ENCODE peak calls at places on chromosome 4, in five cellular contexts. E is HL-60; Z is coronary artery; F is CD4-positive, alpha-beta memory T cell; B is GM12865. M is an unnamed sample.

GRCh38 chr4:147826288-147826646 is 94.4 kb downstream of the ARHGAP10 start:
- DNase-seq in E (no peak), Z (no peak), F (no peak), B (no peak), M (no peak)

GRCh38 chr4:5772528-5773270 is 61.7 kb downstream of the EVC start:
- DNase-seq in E (no peak), Z (peak; percentile 41), F (no peak), B (no peak), M (no peak)

GRCh38 chr4:139266583-139267257 is 13.3 kb downstream of the MGARP start:
- DNase-seq in E (peak; percentile 43), Z (peak; percentile 75), F (peak; percentile 76), B (peak; percentile 98), M (peak; percentile 65)

GRCh38 chr4:98546910-98547544 is 111.4 kb downstream of the TSPAN5 start:
- DNase-seq in E (no peak), Z (no peak), F (no peak), B (no peak), M (no peak)

GRCh38 chr4:175560628-175561027 is 251.4 kb downstream of the GPM6A start:
- DNase-seq in E (no peak), Z (no peak), F (no peak), B (peak; percentile 5), M (peak; percentile 14)

GRCh38 chr4:138104462-138104775 is 137.7 kb downstream of the SLC7A11 start:
- DNase-seq in E (no peak), Z (no peak), F (no peak), B (no peak), M (no peak)

GRCh38 chr4:123930971-123931370 is 534.4 kb downstream of the SPRY1 start:
- DNase-seq in E (no peak), Z (no peak), F (no peak), B (no peak), M (no peak)

GRCh38 chr4:123706961-123707360 is 310.4 kb downstream of the SPRY1 start:
- DNase-seq in E (no peak), Z (no peak), F (no peak), B (no peak), M (no peak)

GRCh38 chr4:60657802-60658201 is 542.3 kb upstream of the ADGRL3 start:
- DNase-seq in E (no peak), Z (no peak), F (no peak), B (no peak), M (no peak)

GRCh38 chr4:92236907-92237306 is 66.9 kb upstream of the GRID2 start:
- DNase-seq in E (no peak), Z (no peak), F (no peak), B (no peak), M (no peak)

GRCh38 chr4:102627831-102628523 is 126.8 kb downstream of the NFKB1 start:
- DNase-seq in E (no peak), Z (no peak), F (no peak), B (no peak), M (no peak)

GRCh38 chr4:142379277-142380051 is 466.6 kb downstream of the INPP4B start:
- DNase-seq in E (no peak), Z (no peak), F (no peak), B (no peak), M (no peak)

GRCh38 chr4:141036786-141037185 is 96.5 kb downstream of the RNF150 start:
- DNase-seq in E (no peak), Z (no peak), F (no peak), B (no peak), M (no peak)

GRCh38 chr4:135122457-135122856 is 920.9 kb upstream of the PABPC4L start:
- DNase-seq in E (no peak), Z (no peak), F (no peak), B (no peak), M (no peak)

GRCh38 chr4:162727232-162727631 is 439.5 kb downstream of the NAF1 start:
- DNase-seq in E (no peak), Z (no peak), F (no peak), B (peak; percentile 2), M (no peak)

GRCh38 chr4:7194251-7195137 is 2.2 kb downstream of the SORCS2 start:
- DNase-seq in E (no peak), Z (peak; percentile 69), F (no peak), B (peak; percentile 21), M (no peak)

GRCh38 chr4:158819942-158820786 is 51.3 kb downstream of the FNIP2 start:
- DNase-seq in E (no peak), Z (no peak), F (no peak), B (no peak), M (no peak)

GRCh38 chr4:59200992-59201391 is 1999.1 kb upstream of the ADGRL3 start:
- DNase-seq in E (no peak), Z (no peak), F (no peak), B (no peak), M (no peak)

GRCh38 chr4:54255881-54256280 is 26.8 kb downstream of the PDGFRA start:
- DNase-seq in E (no peak), Z (peak; percentile 1), F (no peak), B (no peak), M (no peak)

GRCh38 chr4:9944431-9945425 is 76.6 kb downstream of the SLC2A9 start:
- DNase-seq in E (no peak), Z (no peak), F (no peak), B (no peak), M (no peak)

GRCh38 chr4:6516762-6517161 is 44.3 kb upstream of the PPP2R2C start:
- DNase-seq in E (no peak), Z (no peak), F (no peak), B (no peak), M (no peak)

GRCh38 chr4:48949518-48950207 is 36.4 kb upstream of the CWH43 start:
- DNase-seq in E (no peak), Z (no peak), F (no peak), B (no peak), M (no peak)

GRCh38 chr4:94757192-94758140 is at the start of gene BMPR1B:
- DNase-seq in E (no peak), Z (no peak), F (no peak), B (no peak), M (no peak)

GRCh38 chr4:122577189-122577553 is 43.7 kb downstream of the IL21 start:
- DNase-seq in E (no peak), Z (no peak), F (no peak), B (no peak), M (no peak)

GRCh38 chr4:152571296-152571695 is 35.4 kb upstream of the FBXW7 start:
- DNase-seq in E (no peak), Z (no peak), F (no peak), B (no peak), M (no peak)

GRCh38 chr4:140363558-140363957 is 9.9 kb upstream of the SCOC start:
- DNase-seq in E (no peak), Z (no peak), F (no peak), B (no peak), M (no peak)

GRCh38 chr4:69984030-69984443 is 11.7 kb upstream of the STATH start:
- DNase-seq in E (no peak), Z (no peak), F (no peak), B (peak; percentile 26), M (peak; percentile 16)

GRCh38 chr4:185096032-185096653 is 46.9 kb upstream of the SLC25A4 start:
- DNase-seq in E (no peak), Z (no peak), F (peak; percentile 12), B (peak; percentile 51), M (peak; percentile 35)

GRCh38 chr4:83232087-83232486 is 52.5 kb downstream of the COQ2 start:
- DNase-seq in E (no peak), Z (no peak), F (no peak), B (no peak), M (no peak)

GRCh38 chr4:139014391-139015268 is 951 bp upstream of the NOCT start:
- DNase-seq in E (no peak), Z (no peak), F (no peak), B (peak; percentile 55), M (no peak)

GRCh38 chr4:2401610-2401983 is 16.8 kb downstream of the ZFYVE28 start:
- DNase-seq in E (no peak), Z (no peak), F (no peak), B (no peak), M (no peak)

GRCh38 chr4:2400841-2401609 is 17.4 kb downstream of the ZFYVE28 start:
- DNase-seq in E (no peak), Z (no peak), F (no peak), B (peak; percentile 36), M (no peak)

GRCh38 chr4:2402053-2402452 is 16.4 kb downstream of the ZFYVE28 start:
- DNase-seq in E (no peak), Z (no peak), F (no peak), B (no peak), M (no peak)

GRCh38 chr4:2402941-2403340 is 15.5 kb downstream of the ZFYVE28 start:
- DNase-seq in E (no peak), Z (no peak), F (no peak), B (no peak), M (no peak)

GRCh38 chr4:2402453-2402852 is 16.0 kb downstream of the ZFYVE28 start:
- DNase-seq in E (no peak), Z (no peak), F (no peak), B (no peak), M (no peak)
- H3K4me3 ChIP-seq in E (peak overlapping the region; percentile 3), Z (peak overlapping the region; percentile 69), F (peak overlapping the region; percentile 16), B (no peak overlapping the region), M (no peak overlapping the region)

GRCh38 chr4:8453957-8454356 is 13.4 kb downstream of the TRMT44 start:
- DNase-seq in E (no peak), Z (no peak), F (no peak), B (no peak), M (no peak)
- H3K4me3 ChIP-seq in E (no peak overlapping the region), Z (no peak overlapping the region), F (no peak overlapping the region), B (no peak overlapping the region), M (no peak overlapping the region)

DNA sequence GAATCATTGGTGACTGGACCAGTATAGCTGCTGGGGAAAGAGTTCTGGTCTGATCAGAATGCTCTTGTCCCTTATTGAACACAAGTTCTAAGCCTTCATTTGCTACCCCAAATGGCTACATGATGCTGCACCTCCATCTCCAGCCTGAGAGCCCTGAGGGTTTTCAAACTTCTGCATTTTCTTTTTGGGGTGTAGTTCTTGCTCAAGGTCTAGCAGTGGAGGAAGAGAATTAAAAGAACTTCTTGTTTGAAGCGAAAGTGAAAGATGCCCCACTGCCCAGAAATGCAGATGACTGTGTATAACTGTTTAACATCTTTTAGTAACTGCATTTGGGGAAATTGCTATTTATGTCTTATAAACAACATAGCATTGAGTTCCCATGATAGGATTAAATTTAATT is 38.5 kb downstream of the LAMTOR3 start:
- DNase-seq in E (peak; percentile 35), Z (no peak), F (no peak), B (peak; percentile 71), M (no peak)
- H3K4me3 ChIP-seq in E (no peak overlapping the region), Z (no peak overlapping the region), F (no peak overlapping the region), B (no peak overlapping the region), M (no peak overlapping the region)

GRCh38 chr4:105896984-105897760 is 1.9 kb downstream of the NPNT start:
- DNase-seq in E (no peak), Z (no peak), F (no peak), B (no peak), M (no peak)

GRCh38 chr4:105894570-105895323 is 524 bp upstream of the NPNT start:
- DNase-seq in E (no peak), Z (peak; percentile 72), F (no peak), B (peak; percentile 23), M (no peak)

GRCh38 chr4:105896461-105896939 is 1.2 kb downstream of the NPNT start:
- DNase-seq in E (no peak), Z (no peak), F (no peak), B (peak; percentile 15), M (no peak)

GRCh38 chr4:105895324-105895608 is at the start of gene NPNT:
- DNase-seq in E (no peak), Z (peak; percentile 73), F (no peak), B (peak; percentile 30), M (no peak)

GRCh38 chr4:105895609-105896460 is 564 bp downstream of the NPNT start:
- DNase-seq in E (no peak), Z (peak; percentile 76), F (no peak), B (peak; percentile 44), M (no peak)
- H3K4me3 ChIP-seq in E (peak overlapping the region; percentile 6), Z (peak overlapping the region; percentile 83), F (no peak overlapping the region), B (peak overlapping the region; percentile 54), M (no peak overlapping the region)

GRCh38 chr4:113094802-113095201 is 45.3 kb downstream of the ANK2 start:
- DNase-seq in E (no peak), Z (no peak), F (no peak), B (peak; percentile 23), M (peak; percentile 7)
- H3K4me3 ChIP-seq in E (no peak overlapping the region), Z (no peak overlapping the region), F (no peak overlapping the region), B (no peak overlapping the region), M (no peak overlapping the region)